ENCODE peak calls at places on chromosome 21, in ten cellular contexts. V is GM10248; G is RWPE1; T is stimulated activated CD8-positive, alpha-beta memory T cell treated with anti-CD3 and anti-CD28 coated beads, Interleukin-2, amount 100 ng/mL, for 48 hours; N is SJSA1; R is AG10803; I is T1000; D is CD4-positive, alpha-beta T cell; E is NCI-H510A; U is Daoy. K is an unnamed sample.

GRCh38 chr21:46065215-46065992 is 32.5 kb upstream of the COL6A2 start:
- DNase-seq in V (peak; percentile 19), G (no peak), T (no peak), N (peak; percentile 62), R (peak; percentile 86), I (no peak), D (no peak), E (no peak), U (peak; percentile 88), K (no peak)

GRCh38 chr21:29526545-29526944 is 227.8 kb downstream of the BACH1 start:
- DNase-seq in V (no peak), G (no peak), T (no peak), N (no peak), R (no peak), I (no peak), D (no peak), E (no peak), U (no peak), K (no peak)

GRCh38 chr21:26739189-26739588 is 106.0 kb downstream of the ADAMTS1 start:
- DNase-seq in V (no peak), G (no peak), T (no peak), N (no peak), R (peak; percentile 72), I (no peak), D (no peak), E (no peak), U (no peak), K (no peak)

GRCh38 chr21:35658242-35658641 is 402.1 kb downstream of the SETD4 start:
- DNase-seq in V (no peak), G (no peak), T (no peak), N (no peak), R (peak; percentile 82), I (no peak), D (no peak), E (no peak), U (peak; percentile 78), K (no peak)

GRCh38 chr21:9755611-9756010 is 765.8 kb upstream of the TPTE start:
- DNase-seq in V (no peak), G (no peak), T (no peak), N (no peak), R (no peak), I (no peak), D (no peak), E (no peak), U (no peak), K (no peak)

GRCh38 chr21:41651830-41652229 is 115.0 kb downstream of the RIPK4 start:
- DNase-seq in V (no peak), G (no peak), T (no peak), N (no peak), R (no peak), I (no peak), D (no peak), E (no peak), U (no peak), K (no peak)

GRCh38 chr21:44752701-44753235 is 41.4 kb upstream of the TSPEAR start:
- DNase-seq in V (no peak), G (peak; percentile 93), T (no peak), N (no peak), R (no peak), I (no peak), D (no peak), E (no peak), U (peak; percentile 78), K (no peak)

GRCh38 chr21:36945496-36946138 is 20.9 kb downstream of the HLCS start:
- DNase-seq in V (no peak), G (no peak), T (no peak), N (no peak), R (peak; percentile 37), I (no peak), D (no peak), E (no peak), U (no peak), K (no peak)

GRCh38 chr21:21714396-21714795 is 716.2 kb downstream of the NCAM2 start:
- DNase-seq in V (no peak), G (no peak), T (no peak), N (no peak), R (peak; percentile 92), I (no peak), D (no peak), E (no peak), U (peak; percentile 12), K (no peak)

GRCh38 chr21:44985441-44986401 is 45.9 kb downstream of the SLX9 start:
- DNase-seq in V (no peak), G (no peak), T (no peak), N (no peak), R (no peak), I (no peak), D (no peak), E (no peak), U (no peak), K (no peak)

GRCh38 chr21:43318841-43319781 is 107.8 kb downstream of the SIK1 start:
- DNase-seq in V (peak; percentile 46), G (peak; percentile 84), T (no peak), N (no peak), R (peak; percentile 54), I (peak; percentile 80), D (no peak), E (no peak), U (peak; percentile 87), K (peak; percentile 65)

K was measured in HTR-8/SVneo.